ENCODE peak calls at places on chromosome 20, in eight cellular contexts. S, V, P, M, X, G, K and N are unnamed samples.

GRCh38 chr20:16803965-16804792 is 56.0 kb downstream of the OTOR start:
- DNase-seq in M (peak), X (peak), K (peak), V (peak), S (peak), P (no peak), G (peak), N (peak)

GRCh38 chr20:37347347-37347823 is 1.4 kb downstream of the SRC start:
- DNase-seq in G (no peak), S (no peak), X (no peak), P (no peak), V (no peak), M (no peak), K (no peak), N (no peak)

GRCh38 chr20:5786930-5787826 is 37.0 kb downstream of the SHLD1 start:
- DNase-seq in X (no peak), V (peak), P (no peak), K (peak), G (no peak), S (no peak), M (no peak), N (peak)

GRCh38 chr20:46195264-46196038 is 77.3 kb downstream of the CD40 start:
- DNase-seq in P (no peak), X (no peak), S (no peak), V (no peak), K (no peak), G (no peak), M (no peak), N (no peak)

GRCh38 chr20:23116301-23117089 is 30.4 kb upstream of the CD93 start:
- DNase-seq in X (no peak), K (no peak), P (no peak), V (peak), S (no peak), M (peak), G (no peak), N (peak)

GRCh38 chr20:431012-431904 is 23.2 kb downstream of the RBCK1 start:
- DNase-seq in S (peak), K (peak), X (peak), V (peak), P (peak), M (no peak), G (peak), N (peak)

GRCh38 chr20:21557246-21557982 is 43.5 kb upstream of the NKX2-2 start:
- DNase-seq in S (no peak), P (no peak), V (peak), M (no peak), X (no peak), K (no peak), G (no peak), N (no peak)

GRCh38 chr20:44187054-44187762 is at the start of gene JPH2:
- DNase-seq in G (peak), P (no peak), S (no peak), X (peak), V (peak), K (peak), M (no peak), N (peak)

GRCh38 chr20:36472656-36473071 is 68.7 kb upstream of the MYL9 start:
- DNase-seq in G (peak), P (no peak), S (no peak), K (no peak), X (peak), M (peak), V (no peak), N (peak)

GRCh38 chr20:47776639-47777038 is 8.6 kb downstream of the SULF2 start:
- DNase-seq in K (no peak), S (no peak), V (no peak), P (no peak), M (no peak), X (no peak), G (no peak), N (no peak)

GRCh38 chr20:50460608-50461268 is 49.4 kb upstream of the PTPN1 start:
- DNase-seq in V (peak), G (peak), X (peak), S (peak), M (peak), P (peak), K (peak), N (peak)

GRCh38 chr20:46893877-46894578 is 615 bp upstream of the EYA2 start:
- DNase-seq in M (no peak), P (no peak), V (no peak), G (peak), S (no peak), K (no peak), X (no peak), N (no peak)

GRCh38 chr20:62616728-62617621 is 25.3 kb upstream of the SLCO4A1 start:
- DNase-seq in G (peak), K (peak), P (peak), M (peak), V (peak), S (peak), X (peak), N (peak)

GRCh38 chr20:35085477-35086225 is 7.0 kb downstream of the TRPC4AP start:
- DNase-seq in S (no peak), M (no peak), G (no peak), P (no peak), K (no peak), V (no peak), X (no peak), N (no peak)

GRCh38 chr20:2538931-2539330 is 2.6 kb downstream of the TMC2 start:
- DNase-seq in M (no peak), P (no peak), G (no peak), X (no peak), V (no peak), K (no peak), S (no peak), N (no peak)

GRCh38 chr20:8557711-8558110 is 425.6 kb downstream of the PLCB1 start:
- DNase-seq in X (no peak), S (no peak), V (peak), P (no peak), M (no peak), G (no peak), K (peak), N (peak)

GRCh38 chr20:10324198-10324836 is 105.7 kb downstream of the SNAP25 start:
- DNase-seq in P (no peak), M (no peak), K (no peak), G (no peak), X (no peak), V (no peak), S (no peak), N (no peak)